ENCODE peak calls at places on chromosomes 16 and 17, in six cellular contexts. P is fibroblast of lung, X is B cell, R is pancreas, G is AG04450, K is HCT116. N is an unnamed sample.

GRCh38 chr16:5982979-5983378 is 885.4 kb upstream of the EEF2KMT start:
- DNase-seq in R (no peak), P (no peak), X (no peak), K (no peak), G (no peak), N (no peak)

GRCh38 chr17:9350083-9350482 is 225.5 kb downstream of the STX8 start:
- DNase-seq in G (peak; percentile 78), P (peak; percentile 96), X (no peak), R (no peak), K (peak; percentile 8), N (no peak)

GRCh38 chr16:55273356-55273755 is 50.6 kb upstream of the IRX6 start:
- DNase-seq in X (no peak), G (no peak), P (no peak), R (no peak), K (no peak), N (no peak)

GRCh38 chr17:4006745-4007211 is 42.5 kb upstream of the ATP2A3 start:
- DNase-seq in K (no peak), R (no peak), G (no peak), X (no peak), P (no peak), N (no peak)

GRCh38 chr17:35486920-35487727 is 38.6 kb upstream of the SLFN13 start:
- DNase-seq in G (peak; percentile 18), K (no peak), P (peak; percentile 79), R (no peak), X (peak; percentile 67), N (no peak)

GRCh38 chr16:57480754-57481230 is 5.5 kb downstream of the DOK4 start:
- DNase-seq in P (no peak), K (no peak), X (no peak), G (no peak), R (peak; percentile 53), N (no peak)

GRCh38 chr17:80663783-80664206 is 119.2 kb downstream of the RPTOR start:
- DNase-seq in P (peak; percentile 45), X (no peak), K (no peak), G (no peak), R (no peak), N (no peak)

GRCh38 chr16:74740795-74741304 is 33.8 kb downstream of the FA2H start:
- DNase-seq in R (peak; percentile 93), K (peak; percentile 75), X (no peak), G (no peak), P (peak; percentile 41), N (no peak)

GRCh38 chr17:45851873-45852272 is 7.2 kb downstream of the SPPL2C start:
- DNase-seq in R (no peak), K (no peak), G (no peak), X (no peak), P (no peak), N (no peak)

GRCh38 chr16:71956500-71956899 is 43.7 kb downstream of the PKD1L3 start:
- DNase-seq in P (no peak), X (no peak), R (no peak), K (no peak), G (no peak), N (no peak)

GRCh38 chr16:70777496-70777895 is 23.5 kb downstream of the VAC14 start:
- DNase-seq in P (no peak), X (no peak), R (peak; percentile 25), K (no peak), G (no peak), N (no peak)

GRCh38 chr16:4859900-4860255 is 12.6 kb downstream of the UBN1 start:
- DNase-seq in R (no peak), P (peak; percentile 64), X (no peak), G (no peak), K (no peak), N (no peak)

GRCh38 chr16:785563-786535 is 2.3 kb downstream of the RPUSD1 start:
- DNase-seq in R (no peak), K (no peak), P (peak; percentile 36), X (peak; percentile 84), G (no peak), N (peak; percentile 64)

GRCh38 chr17:17305282-17305801 is 2.2 kb downstream of the NT5M start:
- DNase-seq in R (no peak), P (no peak), X (peak; percentile 66), K (no peak), G (no peak), N (no peak)

GRCh38 chr17:67519801-67520251 is 142.7 kb downstream of the PITPNC1 start:
- DNase-seq in G (no peak), X (no peak), K (no peak), P (no peak), R (no peak), N (no peak)

GRCh38 chr17:42016411-42016831 is 818 bp downstream of the DNAJC7 start:
- DNase-seq in X (no peak), P (peak; percentile 31), R (no peak), G (no peak), K (no peak), N (no peak)

GRCh38 chr16:88936008-88936912 is 40.7 kb downstream of the CBFA2T3 start:
- DNase-seq in K (no peak), P (no peak), R (peak; percentile 69), X (peak; percentile 69), G (no peak), N (peak; percentile 54)
- TF ChIP-seq CTCF in K (no peak), P (no peak), R (no peak), X (peak; percentile 43), G (no peak), N (peak; percentile 41)

GRCh38 chr17:44084131-44084538 is 13.6 kb downstream of the G6PC3 start:
- DNase-seq in G (no peak), R (peak; percentile 44), P (no peak), X (no peak), K (no peak), N (no peak)
- TF ChIP-seq CTCF in G (peak; percentile 44), R (no peak), P (no peak), X (no peak), K (no peak), N (peak; percentile 42)

DNA sequence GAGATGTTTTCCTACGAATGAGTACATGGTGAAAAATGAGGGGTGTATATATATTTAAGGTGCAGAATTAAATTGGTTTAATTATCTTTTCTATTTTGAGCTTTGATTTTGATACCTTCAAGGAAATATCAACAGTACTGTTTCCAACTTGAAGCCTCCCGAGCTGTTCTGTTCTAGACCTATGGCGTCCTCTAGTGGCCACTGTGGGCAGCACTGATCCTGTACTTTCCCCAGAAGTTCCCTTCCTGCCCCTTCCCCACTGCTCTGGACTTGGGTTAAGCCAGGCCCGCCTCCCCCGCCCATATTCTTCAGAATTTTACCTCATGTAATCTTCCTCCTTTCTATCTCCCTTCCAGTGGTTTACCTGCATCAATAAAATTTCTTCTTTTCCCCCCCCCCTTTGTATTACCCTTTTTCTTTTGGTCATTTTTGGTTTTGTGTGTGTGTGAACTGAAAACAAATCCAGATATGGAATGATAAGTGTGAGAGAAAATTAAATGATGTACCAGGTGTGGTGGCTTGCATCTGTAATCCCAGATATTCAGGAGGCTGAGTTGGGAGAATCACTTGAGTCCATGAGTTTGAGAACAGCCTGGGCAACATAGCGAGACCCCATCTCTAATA is 1643.5 kb downstream of the TP53TG3F start:
- DNase-seq in R (no peak), K (no peak), P (no peak), G (no peak), X (no peak), N (peak; percentile 16)
- TF ChIP-seq CTCF in R (no peak), K (no peak), P (no peak), G (no peak), X (no peak), N (no peak)

GRCh38 chr17:82592289-82592683 is 56.0 kb downstream of the WDR45B start:
- DNase-seq in X (no peak), K (no peak), G (no peak), P (no peak), R (peak; percentile 44), N (no peak)

GRCh38 chr17:82595893-82596292 is 52.4 kb downstream of the WDR45B start:
- DNase-seq in G (no peak), P (no peak), X (no peak), R (no peak), K (no peak), N (no peak)

GRCh38 chr17:82594571-82594970 is 53.7 kb downstream of the WDR45B start:
- DNase-seq in P (no peak), X (no peak), R (peak; percentile 35), G (no peak), K (no peak), N (no peak)

GRCh38 chr17:82592751-82593589 is 55.3 kb downstream of the WDR45B start:
- DNase-seq in G (peak; percentile 23), R (peak; percentile 87), P (peak; percentile 75), X (peak; percentile 76), K (peak; percentile 70), N (no peak)

DNA sequence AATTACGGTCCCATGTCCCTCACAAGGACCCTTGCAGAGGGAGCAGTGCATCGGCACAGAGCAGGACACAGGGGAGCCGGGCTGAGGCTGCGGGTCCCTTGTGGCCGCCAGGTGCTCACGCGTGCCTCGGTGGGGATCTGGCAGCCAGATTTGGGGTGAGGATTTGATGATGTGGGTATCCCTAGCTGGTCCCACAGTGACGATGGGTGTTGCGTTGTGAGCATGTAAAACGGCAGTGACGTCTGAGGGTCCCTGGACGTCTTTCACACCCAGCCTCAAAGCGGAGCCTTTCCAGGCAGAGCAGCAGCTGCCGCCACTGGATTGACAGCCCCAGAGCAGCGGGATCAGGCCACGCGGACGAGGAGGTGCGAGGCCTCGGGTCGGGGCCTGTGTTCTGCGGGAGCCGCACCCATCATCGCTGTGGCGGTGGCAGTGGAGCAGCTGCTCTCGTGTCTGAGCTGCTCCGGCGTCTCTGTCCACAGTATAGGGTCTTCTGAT is 54.6 kb downstream of the WDR45B start:
- DNase-seq in R (peak; percentile 86), G (no peak), P (no peak), X (no peak), K (no peak), N (no peak)
- TF ChIP-seq CTCF in R (no peak), G (no peak), P (no peak), X (no peak), K (no peak), N (no peak)

DNA sequence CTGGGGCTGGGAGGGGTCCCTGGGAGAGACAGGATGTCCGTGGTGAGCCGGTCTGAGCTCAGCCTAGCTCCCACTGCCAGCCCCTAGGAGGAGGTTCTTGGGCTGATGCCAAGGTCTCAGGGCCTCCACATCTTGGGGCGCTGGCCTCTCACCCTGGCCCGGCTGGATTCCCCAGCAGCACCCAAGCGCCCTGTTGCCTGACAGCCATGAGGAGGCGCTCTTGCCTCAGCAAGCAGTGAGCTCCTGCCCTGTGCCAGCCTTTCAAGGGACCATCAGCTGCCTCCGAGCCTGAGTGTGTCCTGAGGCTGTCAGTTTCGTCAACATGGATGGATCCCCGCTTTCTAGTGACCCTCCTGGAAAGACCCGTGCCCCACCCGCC is 234.9 kb upstream of the CIBAR2 start:
- DNase-seq in R (peak; percentile 78), X (no peak), G (no peak), P (no peak), K (no peak), N (no peak)
- TF ChIP-seq CTCF in R (no peak), X (no peak), G (peak; percentile 32), P (peak; percentile 51), K (no peak), N (peak; percentile 40)